ENCODE peak calls at places on chromosomes 2 and 18, in ten cellular contexts. X is foreskin fibroblast, W is fibroblast of pulmonary artery, N is esophagus squamous epithelium, V is lower lobe of right lung, I is endodermal cell, R is A549, D is left ventricle myocardium inferior, Z is pancreas, G is thyroid gland. P is an unnamed sample.

GRCh38 chr2:51013060-51013746 is 18.7 kb downstream of the NRXN1 start:
- DNase-seq in R (no peak), X (peak), G (peak), Z (peak), N (no peak), D (no peak), W (no peak), V (peak), I (peak), P (no peak)

GRCh38 chr2:158600155-158600802 is 143.5 kb downstream of the PKP4 start:
- DNase-seq in D (peak), V (no peak), N (no peak), X (peak), W (peak), R (peak), G (peak), Z (peak), I (no peak), P (no peak)

GRCh38 chr2:120862254-120863172 is 126.8 kb downstream of the GLI2 start:
- DNase-seq in I (peak), N (no peak), W (no peak), R (no peak), D (no peak), G (no peak), V (peak), Z (no peak), X (no peak), P (no peak)

GRCh38 chr2:10342245-10342951 is 39.7 kb downstream of the HPCAL1 start:
- DNase-seq in D (no peak), G (no peak), N (no peak), W (no peak), Z (no peak), I (no peak), V (peak), X (peak), R (no peak), P (no peak)

GRCh38 chr18:46470714-46471113 is 186.3 kb downstream of the LOXHD1 start:
- DNase-seq in I (no peak), N (no peak), R (no peak), D (no peak), V (no peak), X (no peak), W (no peak), G (no peak), Z (no peak), P (no peak)

GRCh38 chr2:138455691-138456090 is 45.9 kb upstream of the SPOPL start:
- DNase-seq in G (no peak), Z (no peak), V (no peak), N (no peak), D (no peak), R (no peak), I (no peak), X (no peak), W (no peak), P (no peak)

GRCh38 chr2:30663321-30663720 is 143.9 kb downstream of the CAPN13 start:
- DNase-seq in I (peak), G (no peak), Z (no peak), D (no peak), V (no peak), R (no peak), W (no peak), X (no peak), N (no peak), P (no peak)

GRCh38 chr18:50138181-50139064 is 56.5 kb downstream of the MYO5B start:
- DNase-seq in V (no peak), W (no peak), D (no peak), R (no peak), G (no peak), Z (no peak), X (no peak), I (no peak), N (no peak), P (no peak)

GRCh38 chr2:235343156-235343774 is 150.6 kb upstream of the AGAP1 start:
- DNase-seq in N (no peak), X (no peak), V (no peak), Z (no peak), G (no peak), D (no peak), W (no peak), I (no peak), R (no peak), P (no peak)
- TF ChIP-seq CTCF in N (no peak), X (no peak), V (no peak), Z (no peak), G (no peak), D (no peak), W (no peak), I (no peak), R (no peak), P (no peak)

GRCh38 chr2:46601328-46601963 is 122.1 kb downstream of the TMEM247 start:
- DNase-seq in N (no peak), Z (no peak), R (no peak), V (no peak), I (no peak), X (peak), D (no peak), W (peak), G (no peak), P (no peak)
- TF ChIP-seq CTCF in N (peak), Z (no peak), R (peak), V (peak), I (peak), X (peak), D (peak), W (peak), G (peak), P (no peak)

DNA sequence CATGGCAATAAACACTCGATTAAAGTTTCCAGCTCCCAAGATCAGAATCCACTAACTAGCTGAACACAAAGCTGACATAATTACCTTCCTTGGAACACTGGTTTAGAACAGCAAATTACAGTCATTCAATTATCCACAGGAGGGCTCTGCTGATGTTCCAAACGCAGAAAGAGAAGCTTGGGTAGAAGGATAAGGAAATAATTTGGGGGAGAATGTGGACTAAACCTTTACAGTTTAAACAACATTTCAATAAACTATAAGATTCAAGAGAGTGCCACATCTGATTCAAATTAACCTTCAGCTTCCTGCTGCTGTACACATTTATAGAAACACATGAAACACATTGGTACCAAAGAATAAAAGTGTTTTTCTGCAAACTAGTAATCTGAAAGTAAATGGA is 67.8 kb upstream of the ARL4C start:
- DNase-seq in R (no peak), D (no peak), X (peak), N (no peak), V (no peak), Z (no peak), G (no peak), W (peak), I (no peak), P (no peak)
- TF ChIP-seq CTCF in R (peak), D (no peak), X (peak), N (no peak), V (no peak), Z (no peak), G (no peak), W (peak), I (no peak), P (no peak)

GRCh38 chr2:199258291-199258690 is 199.4 kb downstream of the SATB2 start:
- DNase-seq in W (no peak), D (no peak), G (no peak), N (no peak), R (no peak), X (peak), V (no peak), I (no peak), Z (no peak), P (no peak)
- TF ChIP-seq CTCF in W (peak), D (no peak), G (no peak), N (no peak), R (no peak), X (peak), V (no peak), I (peak), Z (no peak), P (no peak)

GRCh38 chr2:238139141-238139840 is 823 bp downstream of the KLHL30 start:
- DNase-seq in D (peak), X (no peak), Z (no peak), W (no peak), V (no peak), N (no peak), G (no peak), I (peak), R (no peak), P (peak)
- TF ChIP-seq CTCF in D (peak), X (peak), Z (peak), W (peak), V (peak), N (peak), G (peak), I (peak), R (peak), P (peak)

GRCh38 chr18:32337347-32337746 is 133.3 kb downstream of the GAREM1 start:
- DNase-seq in X (no peak), I (no peak), N (no peak), W (no peak), Z (no peak), R (no peak), V (no peak), D (no peak), G (no peak), P (no peak)

GRCh38 chr18:32328379-32328778 is 138.5 kb downstream of the MEP1B start:
- DNase-seq in R (no peak), Z (no peak), X (peak), V (no peak), I (no peak), N (no peak), W (peak), D (no peak), G (no peak), P (no peak)

GRCh38 chr18:32328974-32329373 is 139.1 kb downstream of the MEP1B start:
- DNase-seq in V (no peak), G (no peak), Z (no peak), D (no peak), X (no peak), N (no peak), R (no peak), I (no peak), W (no peak), P (no peak)

GRCh38 chr18:32333781-32334180 is 136.9 kb downstream of the GAREM1 start:
- DNase-seq in R (no peak), D (no peak), N (no peak), G (no peak), X (peak), Z (peak), I (no peak), V (no peak), W (no peak), P (no peak)

DNA sequence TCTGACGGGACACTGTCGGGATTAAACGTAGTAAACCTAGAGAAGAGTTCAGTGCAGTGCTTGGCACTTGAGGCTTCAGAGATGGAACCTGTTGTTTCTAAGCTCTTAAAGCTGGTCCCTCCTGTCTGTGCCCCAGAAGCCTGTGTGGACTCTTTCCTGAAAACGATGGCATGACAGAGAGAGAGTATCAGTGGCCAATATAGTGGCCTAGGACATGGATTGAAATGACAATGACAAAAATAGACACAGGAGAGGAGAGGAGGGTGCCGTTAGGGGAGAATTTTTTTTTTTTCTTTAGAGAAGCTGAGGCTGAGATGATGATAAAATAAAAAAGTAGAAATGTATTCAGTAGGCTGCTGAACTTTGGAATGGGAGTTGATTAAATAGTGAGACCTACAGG is 138.0 kb downstream of the GAREM1 start:
- DNase-seq in R (no peak), N (no peak), W (no peak), D (no peak), V (no peak), G (no peak), Z (no peak), X (no peak), I (no peak), P (no peak)
- TF ChIP-seq CTCF in R (no peak), N (no peak), W (no peak), D (no peak), V (no peak), G (no peak), Z (no peak), X (no peak), I (no peak), P (no peak)

DNA sequence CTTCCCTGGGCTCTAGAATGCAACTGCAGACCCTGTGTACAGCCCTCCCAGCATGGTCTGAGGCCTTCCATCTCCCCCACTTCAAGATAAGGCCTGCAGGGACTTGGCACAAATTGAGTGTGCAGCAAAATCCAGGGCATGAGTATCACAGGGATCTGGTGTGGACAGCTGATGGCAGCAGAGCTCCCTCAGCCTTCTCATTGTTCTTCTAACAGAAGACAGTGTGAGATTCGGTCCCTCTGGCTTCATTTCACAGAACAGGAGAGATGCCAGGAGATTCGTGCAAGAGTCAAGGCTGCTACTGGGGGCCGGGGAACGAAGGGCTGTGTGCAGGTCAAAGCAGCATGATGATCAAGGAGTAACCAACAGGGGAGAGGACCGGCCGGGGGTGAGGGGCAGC is 85.8 kb downstream of the UXS1 start:
- DNase-seq in V (no peak), I (no peak), D (no peak), Z (no peak), N (no peak), R (peak), G (peak), W (peak), X (peak), P (no peak)
- TF ChIP-seq CTCF in V (no peak), I (peak), D (peak), Z (no peak), N (no peak), R (peak), G (peak), W (peak), X (peak), P (no peak)

GRCh38 chr2:111919362-111919761 is 21.0 kb downstream of the MERTK start:
- DNase-seq in X (no peak), G (no peak), N (no peak), V (no peak), Z (no peak), D (no peak), I (peak), R (no peak), W (no peak), P (no peak)
- TF ChIP-seq CTCF in X (no peak), G (peak), N (no peak), V (no peak), Z (no peak), D (peak), I (peak), R (no peak), W (peak), P (peak)

P was measured in GM20000.